ENCODE peak calls at places on chromosomes 6 and 20, in six cellular contexts. A, S, C, H, Y and W are unnamed samples.

GRCh38 chr20:47973519-47974233 is 188.4 kb upstream of the SULF2 start:
- DNase-seq in A (no peak), S (no peak), C (no peak), H (no peak), Y (no peak), W (no peak)

GRCh38 chr6:30885999-30886896 is 1.9 kb downstream of the DDR1 start:
- DNase-seq in A (no peak), S (peak), C (peak), H (peak), Y (no peak), W (peak)

GRCh38 chr6:6603317-6603716 is 14.8 kb downstream of the LY86 start:
- DNase-seq in A (no peak), S (no peak), C (no peak), H (no peak), Y (no peak), W (no peak)

GRCh38 chr6:112372213-112372806 is 25.2 kb downstream of the RFPL4B start:
- DNase-seq in A (no peak), S (no peak), C (no peak), H (no peak), Y (no peak), W (no peak)

GRCh38 chr6:159880412-159880811 is 10.4 kb upstream of the MAS1 start:
- DNase-seq in A (no peak), S (no peak), C (no peak), H (no peak), Y (no peak), W (no peak)

GRCh38 chr6:118875672-118876071 is 18.3 kb upstream of the ASF1A start:
- DNase-seq in A (no peak), S (no peak), C (no peak), H (no peak), Y (no peak), W (no peak)

GRCh38 chr6:158826819-158827501 is 7.8 kb upstream of the EZR start:
- DNase-seq in A (no peak), S (no peak), C (no peak), H (no peak), Y (no peak), W (no peak)

GRCh38 chr6:15313367-15313766 is 67.5 kb downstream of the JARID2 start:
- DNase-seq in A (no peak), S (no peak), C (no peak), H (no peak), Y (peak), W (no peak)

GRCh38 chr6:150992682-150993081 is 127.2 kb downstream of the MTHFD1L start:
- DNase-seq in A (no peak), S (no peak), C (no peak), H (no peak), Y (no peak), W (no peak)

GRCh38 chr6:157546366-157546765 is 165.4 kb downstream of the ZDHHC14 start:
- DNase-seq in A (no peak), S (no peak), C (no peak), H (no peak), Y (no peak), W (no peak)

GRCh38 chr6:168597471-168597875 is 156.5 kb downstream of the SMOC2 start:
- DNase-seq in A (no peak), S (no peak), C (no peak), H (no peak), Y (no peak), W (no peak)

GRCh38 chr6:138572200-138572875 is 73.0 kb upstream of the NHSL1 start:
- DNase-seq in A (peak), S (peak), C (no peak), H (no peak), Y (peak), W (no peak)

GRCh38 chr6:31004285-31004684 is 6.0 kb upstream of the MUC22 start:
- DNase-seq in A (no peak), S (no peak), C (no peak), H (no peak), Y (no peak), W (no peak)

GRCh38 chr6:20031342-20031741 is 180.9 kb downstream of the MBOAT1 start:
- DNase-seq in A (no peak), S (no peak), C (no peak), H (no peak), Y (no peak), W (no peak)

GRCh38 chr6:134849920-134850447 is 99.9 kb downstream of the ALDH8A1 start:
- DNase-seq in A (no peak), S (no peak), C (no peak), H (no peak), Y (no peak), W (no peak)

GRCh38 chr20:25279403-25279802 is 31.5 kb downstream of the PYGB start:
- DNase-seq in A (no peak), S (no peak), C (no peak), H (no peak), Y (no peak), W (no peak)

GRCh38 chr6:138814179-138814834 is 18.4 kb downstream of the ECT2L start:
- DNase-seq in A (no peak), S (no peak), C (no peak), H (no peak), Y (no peak), W (no peak)

GRCh38 chr6:50187212-50188055 is 137.7 kb upstream of the DEFB112 start:
- DNase-seq in A (peak), S (no peak), C (no peak), H (no peak), Y (no peak), W (no peak)

GRCh38 chr6:7893342-7893741 is 17.2 kb downstream of the TXNDC5 start:
- DNase-seq in A (no peak), S (no peak), C (no peak), H (no peak), Y (no peak), W (no peak)

GRCh38 chr6:12637960-12638641 is 78.5 kb upstream of the PHACTR1 start:
- DNase-seq in A (peak), S (no peak), C (no peak), H (peak), Y (peak), W (no peak)

GRCh38 chr6:43578748-43579147 is 2.8 kb downstream of the POLH start:
- DNase-seq in A (no peak), S (no peak), C (no peak), H (no peak), Y (no peak), W (no peak)

GRCh38 chr6:169189227-169189626 is 64.4 kb downstream of the THBS2 start:
- DNase-seq in A (peak), S (no peak), C (no peak), H (no peak), Y (no peak), W (no peak)

GRCh38 chr6:135267085-135267484 is 86.0 kb downstream of the MYB start:
- DNase-seq in A (no peak), S (no peak), C (no peak), H (no peak), Y (no peak), W (no peak)

GRCh38 chr20:38873050-38873581 is 53.1 kb upstream of the FAM83D start:
- DNase-seq in A (no peak), S (no peak), C (no peak), H (no peak), Y (no peak), W (no peak)

GRCh38 chr20:49928411-49929141 is 7.6 kb upstream of the RNF114 start:
- DNase-seq in A (peak), S (peak), C (peak), H (peak), Y (peak), W (peak)

GRCh38 chr6:52050051-52050405 is 37.4 kb downstream of the PKHD1 start:
- DNase-seq in A (peak), S (no peak), C (no peak), H (no peak), Y (no peak), W (no peak)

GRCh38 chr6:37433657-37434271 is 743 bp downstream of the CMTR1 start:
- DNase-seq in A (no peak), S (peak), C (no peak), H (peak), Y (peak), W (no peak)

GRCh38 chr20:46642265-46642942 is 8.9 kb downstream of the SLC13A3 start:
- DNase-seq in A (no peak), S (no peak), C (no peak), H (no peak), Y (no peak), W (no peak)

GRCh38 chr6:118764766-118765165 is 113.4 kb upstream of the CEP85L start:
- DNase-seq in A (no peak), S (no peak), C (no peak), H (no peak), Y (peak), W (no peak)

GRCh38 chr6:50270427-50270826 is 220.7 kb upstream of the DEFB112 start:
- DNase-seq in A (no peak), S (no peak), C (no peak), H (no peak), Y (no peak), W (no peak)

GRCh38 chr6:169960003-169960344 is 208.6 kb downstream of the ERMARD start:
- DNase-seq in A (no peak), S (no peak), C (no peak), H (no peak), Y (no peak), W (no peak)

GRCh38 chr20:40521962-40522361 is 167.1 kb downstream of the MAFB start:
- DNase-seq in A (no peak), S (no peak), C (no peak), H (no peak), Y (no peak), W (no peak)

GRCh38 chr20:52076164-52076563 is 115.4 kb downstream of the ZFP64 start:
- DNase-seq in A (no peak), S (no peak), C (no peak), H (peak), Y (no peak), W (no peak)

GRCh38 chr20:39378781-39379180 is 416.6 kb downstream of the DHX35 start:
- DNase-seq in A (no peak), S (no peak), C (no peak), H (no peak), Y (no peak), W (no peak)

GRCh38 chr6:45488884-45489283 is 111.2 kb upstream of the SUPT3H start:
- DNase-seq in A (no peak), S (no peak), C (no peak), H (no peak), Y (no peak), W (no peak)